ENCODE peak calls at places on chromosomes 3 and 15, in ten cellular contexts. I is type B pancreatic cell; S is prostate gland; P is AML-193; Z is nephron progenitor cell; B is CD8-positive, alpha-beta memory T cell; M is stimulated activated CD4-positive, alpha-beta T cell treated with anti-CD3 and anti-CD28 coated beads, Interleukin-12 subunit alpha, Interleukin-12 subunit beta, amount 100 ng/mL, for 4 hours; R is SK-N-DZ; D is cardiac muscle cell; Q is SIG-M5. Y is an unnamed sample.

GRCh38 chr15:57158589-57158988 is 217.7 kb upstream of the CGNL1 start:
- DNase-seq in I (no peak), S (no peak), P (no peak), Z (no peak), B (no peak), M (no peak), R (no peak), D (no peak), Q (no peak), Y (no peak)

GRCh38 chr3:12929801-12930200 is 88.4 kb upstream of the RPL32 start:
- DNase-seq in I (no peak), S (no peak), P (no peak), Z (no peak), B (no peak), M (no peak), R (no peak), D (no peak), Q (no peak), Y (no peak)

GRCh38 chr3:42680256-42680655 is 5.1 kb upstream of the KLHL40 start:
- DNase-seq in I (no peak), S (no peak), P (no peak), Z (no peak), B (no peak), M (no peak), R (no peak), D (no peak), Q (no peak), Y (no peak)

GRCh38 chr3:179837374-179837773 is 184.5 kb downstream of the USP13 start:
- DNase-seq in I (no peak), S (no peak), P (no peak), Z (no peak), B (no peak), M (no peak), R (no peak), D (no peak), Q (no peak), Y (no peak)

GRCh38 chr3:105495021-105495420 is 128.3 kb downstream of the ALCAM start:
- DNase-seq in I (no peak), S (no peak), P (no peak), Z (no peak), B (no peak), M (no peak), R (no peak), D (peak; percentile 56), Q (no peak), Y (no peak)

GRCh38 chr3:126537116-126537729 is 13.3 kb downstream of the CHST13 start:
- DNase-seq in I (no peak), S (no peak), P (no peak), Z (no peak), B (no peak), M (no peak), R (no peak), D (no peak), Q (no peak), Y (no peak)

GRCh38 chr15:85031944-85032587 is 50.4 kb downstream of the PDE8A start:
- DNase-seq in I (no peak), S (no peak), P (no peak), Z (no peak), B (no peak), M (no peak), R (no peak), D (no peak), Q (no peak), Y (no peak)

GRCh38 chr15:36136054-36136453 is 443.4 kb upstream of the CDIN1 start:
- DNase-seq in I (no peak), S (no peak), P (no peak), Z (no peak), B (no peak), M (no peak), R (no peak), D (no peak), Q (no peak), Y (peak; percentile 41)

GRCh38 chr3:41794748-41795589 is 166.9 kb downstream of the ULK4 start:
- DNase-seq in I (no peak), S (no peak), P (no peak), Z (no peak), B (no peak), M (no peak), R (no peak), D (no peak), Q (no peak), Y (no peak)

GRCh38 chr3:178703268-178703975 is 167.2 kb downstream of the KCNMB2 start:
- DNase-seq in I (no peak), S (no peak), P (no peak), Z (no peak), B (no peak), M (no peak), R (no peak), D (no peak), Q (no peak), Y (no peak)

GRCh38 chr15:67085818-67086649 is 20.6 kb downstream of the SMAD3 start:
- DNase-seq in I (no peak), S (no peak), P (peak; percentile 56), Z (no peak), B (no peak), M (no peak), R (no peak), D (no peak), Q (peak; percentile 41), Y (no peak)

GRCh38 chr3:149555941-149556340 is 81.4 kb downstream of the TM4SF4 start:
- DNase-seq in I (no peak), S (no peak), P (no peak), Z (no peak), B (no peak), M (no peak), R (peak; percentile 67), D (no peak), Q (no peak), Y (no peak)

GRCh38 chr3:194561306-194561974 is 71.8 kb downstream of the TMEM44 start:
- DNase-seq in I (no peak), S (no peak), P (no peak), Z (no peak), B (no peak), M (no peak), R (no peak), D (no peak), Q (no peak), Y (no peak)

GRCh38 chr15:96115642-96116041 is 214.9 kb upstream of the NR2F2 start:
- DNase-seq in I (no peak), S (no peak), P (no peak), Z (no peak), B (no peak), M (no peak), R (no peak), D (no peak), Q (no peak), Y (no peak)

GRCh38 chr3:196821806-196822355 is 45.8 kb upstream of the SENP5 start:
- DNase-seq in I (no peak), S (no peak), P (no peak), Z (no peak), B (no peak), M (no peak), R (no peak), D (no peak), Q (no peak), Y (no peak)

GRCh38 chr15:62972814-62973213 is 69.7 kb upstream of the TPM1 start:
- DNase-seq in I (no peak), S (no peak), P (no peak), Z (no peak), B (no peak), M (no peak), R (no peak), D (no peak), Q (no peak), Y (no peak)

GRCh38 chr15:58509556-58509955 is 77.8 kb downstream of the LIPC start:
- DNase-seq in I (no peak), S (no peak), P (no peak), Z (no peak), B (no peak), M (no peak), R (no peak), D (no peak), Q (no peak), Y (no peak)

GRCh38 chr3:73637042-73637441 is 12.3 kb upstream of the PDZRN3 start:
- DNase-seq in I (no peak), S (no peak), P (no peak), Z (no peak), B (no peak), M (no peak), R (no peak), D (no peak), Q (no peak), Y (no peak)

GRCh38 chr3:127050733-127051132 is 67.8 kb downstream of the PLXNA1 start:
- DNase-seq in I (no peak), S (no peak), P (no peak), Z (no peak), B (no peak), M (no peak), R (no peak), D (no peak), Q (no peak), Y (no peak)

GRCh38 chr3:171526869-171527268 is 66.7 kb upstream of the TNIK start:
- DNase-seq in I (no peak), S (no peak), P (no peak), Z (no peak), B (no peak), M (no peak), R (no peak), D (no peak), Q (no peak), Y (no peak)

GRCh38 chr3:55162031-55162784 is 234.3 kb upstream of the LRTM1 start:
- DNase-seq in I (no peak), S (no peak), P (no peak), Z (no peak), B (no peak), M (no peak), R (no peak), D (no peak), Q (no peak), Y (no peak)

GRCh38 chr3:129739613-129740012 is 133.1 kb upstream of the PLXND1 start:
- DNase-seq in I (no peak), S (no peak), P (no peak), Z (no peak), B (no peak), M (no peak), R (no peak), D (no peak), Q (no peak), Y (no peak)

GRCh38 chr15:40338041-40338657 is 2.6 kb downstream of the CCDC9B start:
- DNase-seq in I (no peak), S (no peak), P (peak; percentile 57), Z (peak; percentile 89), B (peak; percentile 62), M (peak; percentile 77), R (peak; percentile 85), D (peak; percentile 89), Q (no peak), Y (peak; percentile 86)

GRCh38 chr15:80512729-80513670 is 108.8 kb downstream of the ARNT2 start:
- DNase-seq in I (no peak), S (no peak), P (no peak), Z (no peak), B (no peak), M (no peak), R (no peak), D (no peak), Q (no peak), Y (no peak)

GRCh38 chr3:55486857-55487375 is at the start of gene WNT5A:
- DNase-seq in I (peak; percentile 79), S (no peak), P (no peak), Z (peak; percentile 84), B (no peak), M (no peak), R (no peak), D (peak; percentile 78), Q (no peak), Y (peak; percentile 78)

GRCh38 chr3:100777271-100777670 is 68.0 kb downstream of the TFG start:
- DNase-seq in I (no peak), S (no peak), P (no peak), Z (no peak), B (no peak), M (no peak), R (no peak), D (no peak), Q (no peak), Y (no peak)

GRCh38 chr3:143236226-143236964 is 116.8 kb downstream of the CHST2 start:
- DNase-seq in I (no peak), S (no peak), P (peak; percentile 57), Z (no peak), B (no peak), M (no peak), R (peak; percentile 35), D (no peak), Q (no peak), Y (no peak)

GRCh38 chr15:94673801-94674200 is 442.4 kb downstream of the MCTP2 start:
- DNase-seq in I (no peak), S (no peak), P (no peak), Z (no peak), B (no peak), M (no peak), R (no peak), D (no peak), Q (no peak), Y (no peak)